ENCODE peak calls at places on chromosome 16, in seven cellular contexts. O is transverse colon; A is stimulated activated CD8-positive, alpha-beta memory T cell treated with anti-CD3 and anti-CD28 coated beads, Interleukin-12 subunit alpha, Interleukin-12 subunit beta, amount 100 ng/mL, for 4 hours; Q is OCI-M1; E is endodermal cell; L is NCI-H1694; K is iPS-NIHi11. G is an unnamed sample.

GRCh38 chr16:75621170-75621477 is 2.0 kb downstream of the ADAT1 start:
- DNase-seq in O (no peak), A (no peak), Q (peak), E (peak), L (peak), K (no peak), G (no peak)

GRCh38 chr16:85518398-85519049 is 94.6 kb upstream of the GSE1 start:
- DNase-seq in O (no peak), A (no peak), Q (no peak), E (no peak), L (no peak), K (no peak), G (no peak)

GRCh38 chr16:46883353-46883689 is 841 bp upstream of the GPT2 start:
- DNase-seq in O (peak), A (no peak), Q (no peak), E (no peak), L (no peak), K (no peak), G (no peak)

GRCh38 chr16:25978227-25978626 is 286.5 kb downstream of the HS3ST4 start:
- DNase-seq in O (no peak), A (no peak), Q (no peak), E (no peak), L (no peak), K (no peak), G (no peak)

GRCh38 chr16:30003670-30004423 is 7.0 kb downstream of the DOC2A start:
- DNase-seq in O (no peak), A (no peak), Q (no peak), E (no peak), L (no peak), K (no peak), G (no peak)

GRCh38 chr16:20114356-20114755 is 40.7 kb upstream of the GPR139 start:
- DNase-seq in O (peak), A (no peak), Q (no peak), E (no peak), L (no peak), K (no peak), G (no peak)

GRCh38 chr16:57606847-57607501 is 21.5 kb upstream of the ADGRG1 start:
- DNase-seq in O (peak), A (no peak), Q (no peak), E (peak), L (no peak), K (no peak), G (no peak)

GRCh38 chr16:85564277-85565051 is 48.7 kb upstream of the GSE1 start:
- DNase-seq in O (peak), A (peak), Q (peak), E (no peak), L (no peak), K (no peak), G (peak)

GRCh38 chr16:12602811-12603698 is 200.6 kb downstream of the CPPED1 start:
- DNase-seq in O (no peak), A (no peak), Q (no peak), E (peak), L (no peak), K (no peak), G (no peak)

GRCh38 chr16:54102888-54103866 is 183.4 kb downstream of the IRX3 start:
- DNase-seq in O (no peak), A (no peak), Q (no peak), E (no peak), L (no peak), K (no peak), G (no peak)

GRCh38 chr16:80948886-80949502 is 57.7 kb downstream of the CMC2 start:
- DNase-seq in O (peak), A (no peak), Q (peak), E (peak), L (no peak), K (peak), G (no peak)

G was measured in naive thymus-derived CD8-positive, alpha-beta T cell.